ENCODE peak calls at places on chromosomes 1 and 21, in four cellular contexts. One of them, this sample, is unnamed.

GRCh38 chr1:171742577-171742922 is 685 bp upstream of the VAMP4 start:
- DNase-seq in right lobe of liver: peak; percentile 54
- DNase-seq in fibroblast of lung: peak; percentile 54
- DNase-seq in mucosa of descending colon: peak; percentile 53
- DNase-seq in this sample: peak; percentile 24

GRCh38 chr21:45923146-45923545 is 58.4 kb upstream of the COL6A1 start:
- DNase-seq in mucosa of descending colon: peak; percentile 56
- DNase-seq in fibroblast of lung: peak; percentile 63
- DNase-seq in right lobe of liver: peak; percentile 65
- DNase-seq in this sample: peak; percentile 69

GRCh38 chr1:44326821-44327465 is 28.1 kb downstream of the ERI3 start:
- DNase-seq in right lobe of liver: no peak
- DNase-seq in mucosa of descending colon: no peak
- DNase-seq in fibroblast of lung: peak; percentile 9
- DNase-seq in this sample: no peak

GRCh38 chr1:174021611-174022079 is 512 bp downstream of the RC3H1 start:
- DNase-seq in mucosa of descending colon: peak; percentile 76
- DNase-seq in fibroblast of lung: peak; percentile 66
- DNase-seq in right lobe of liver: peak; percentile 75
- DNase-seq in this sample: peak; percentile 49

GRCh38 chr21:42093991-42094417 is 22.9 kb downstream of the UMODL1 start:
- DNase-seq in mucosa of descending colon: no peak
- DNase-seq in right lobe of liver: no peak
- DNase-seq in fibroblast of lung: peak; percentile 98
- DNase-seq in this sample: no peak

GRCh38 chr1:3018576-3018975 is 2.7 kb upstream of the ACTRT2 start:
- DNase-seq in right lobe of liver: no peak
- DNase-seq in fibroblast of lung: no peak
- DNase-seq in mucosa of descending colon: peak; percentile 6
- DNase-seq in this sample: no peak

GRCh38 chr1:174659823-174660222 is 212.1 kb downstream of the GPR52 start:
- DNase-seq in fibroblast of lung: peak; percentile 79
- DNase-seq in right lobe of liver: no peak
- DNase-seq in mucosa of descending colon: no peak
- DNase-seq in this sample: no peak

GRCh38 chr1:36224537-36225297 is 474 bp downstream of the THRAP3 start:
- DNase-seq in fibroblast of lung: peak; percentile 84
- DNase-seq in mucosa of descending colon: no peak
- DNase-seq in right lobe of liver: peak; percentile 85
- DNase-seq in this sample: peak; percentile 85

GRCh38 chr1:24486296-24487065 is 16.2 kb upstream of the RCAN3 start:
- DNase-seq in right lobe of liver: no peak
- DNase-seq in fibroblast of lung: no peak
- DNase-seq in mucosa of descending colon: no peak
- DNase-seq in this sample: no peak

GRCh38 chr1:24871306-24871901 is 58.7 kb downstream of the RUNX3 start:
- DNase-seq in right lobe of liver: no peak
- DNase-seq in fibroblast of lung: no peak
- DNase-seq in mucosa of descending colon: no peak
- DNase-seq in this sample: no peak

GRCh38 chr1:94081566-94082344 is 39.2 kb downstream of the ABCA4 start:
- DNase-seq in mucosa of descending colon: no peak
- DNase-seq in right lobe of liver: no peak
- DNase-seq in fibroblast of lung: peak; percentile 67
- DNase-seq in this sample: no peak

GRCh38 chr1:162019006-162019405 is 4.7 kb downstream of the OLFML2B start:
- DNase-seq in right lobe of liver: no peak
- DNase-seq in fibroblast of lung: peak; percentile 89
- DNase-seq in mucosa of descending colon: no peak
- DNase-seq in this sample: peak; percentile 28

GRCh38 chr1:1426961-1427934 is 6.2 kb upstream of the ANKRD65 start:
- DNase-seq in mucosa of descending colon: no peak
- DNase-seq in right lobe of liver: no peak
- DNase-seq in fibroblast of lung: no peak
- DNase-seq in this sample: no peak

GRCh38 chr1:15937706-15938168 is 38.2 kb downstream of the ZBTB17 start:
- DNase-seq in mucosa of descending colon: no peak
- DNase-seq in fibroblast of lung: peak; percentile 40
- DNase-seq in right lobe of liver: no peak
- DNase-seq in this sample: no peak

GRCh38 chr1:26285366-26286063 is 5.6 kb downstream of the SH3BGRL3 start:
- DNase-seq in fibroblast of lung: no peak
- DNase-seq in right lobe of liver: no peak
- DNase-seq in mucosa of descending colon: peak; percentile 78
- DNase-seq in this sample: no peak

GRCh38 chr1:168419746-168420145 is 124.1 kb downstream of the XCL2 start:
- DNase-seq in mucosa of descending colon: no peak
- DNase-seq in fibroblast of lung: peak; percentile 57
- DNase-seq in right lobe of liver: no peak
- DNase-seq in this sample: no peak

GRCh38 chr1:178541829-178542553 is 29.1 kb downstream of the TEX35 start:
- DNase-seq in right lobe of liver: peak; percentile 89
- DNase-seq in mucosa of descending colon: peak; percentile 88
- DNase-seq in fibroblast of lung: peak; percentile 7
- DNase-seq in this sample: peak; percentile 72

GRCh38 chr1:201554789-201555592 is 16.1 kb downstream of the NAV1 start:
- DNase-seq in fibroblast of lung: no peak
- DNase-seq in right lobe of liver: no peak
- DNase-seq in mucosa of descending colon: no peak
- DNase-seq in this sample: no peak

GRCh38 chr21:37367758-37368535 is 1.4 kb downstream of the DYRK1A start:
- DNase-seq in fibroblast of lung: peak; percentile 55
- DNase-seq in mucosa of descending colon: peak; percentile 64
- DNase-seq in right lobe of liver: peak; percentile 72
- DNase-seq in this sample: peak; percentile 31

GRCh38 chr1:71228236-71228635 is 147.4 kb upstream of the ZRANB2 start:
- DNase-seq in right lobe of liver: no peak
- DNase-seq in mucosa of descending colon: no peak
- DNase-seq in fibroblast of lung: no peak
- DNase-seq in this sample: no peak

GRCh38 chr1:183769956-183770815 is 34.7 kb upstream of the RGL1 start:
- DNase-seq in right lobe of liver: no peak
- DNase-seq in mucosa of descending colon: no peak
- DNase-seq in fibroblast of lung: no peak
- DNase-seq in this sample: no peak

GRCh38 chr1:116168277-116169032 is 57.3 kb downstream of the MAB21L3 start:
- DNase-seq in fibroblast of lung: peak; percentile 36
- DNase-seq in mucosa of descending colon: peak; percentile 94
- DNase-seq in right lobe of liver: peak; percentile 88
- DNase-seq in this sample: peak; percentile 88

GRCh38 chr1:45378184-45378583 is 37.9 kb upstream of the MUTYH start:
- DNase-seq in fibroblast of lung: no peak
- DNase-seq in mucosa of descending colon: no peak
- DNase-seq in right lobe of liver: no peak
- DNase-seq in this sample: no peak

GRCh38 chr1:39407889-39408640 is 83.4 kb upstream of the BMP8A start:
- DNase-seq in fibroblast of lung: no peak
- DNase-seq in mucosa of descending colon: no peak
- DNase-seq in right lobe of liver: peak; percentile 61
- DNase-seq in this sample: peak; percentile 45

GRCh38 chr1:207863893-207864535 is 46.9 kb downstream of the CD34 start:
- DNase-seq in mucosa of descending colon: no peak
- DNase-seq in right lobe of liver: no peak
- DNase-seq in fibroblast of lung: no peak
- DNase-seq in this sample: no peak

GRCh38 chr1:152461544-152461943 is 47.5 kb upstream of the CRNN start:
- DNase-seq in fibroblast of lung: peak; percentile 36
- DNase-seq in right lobe of liver: peak; percentile 64
- DNase-seq in mucosa of descending colon: no peak
- DNase-seq in this sample: peak; percentile 57

GRCh38 chr21:15682182-15682895 is 47.4 kb upstream of the USP25 start:
- DNase-seq in fibroblast of lung: peak; percentile 43
- DNase-seq in right lobe of liver: no peak
- DNase-seq in mucosa of descending colon: no peak
- DNase-seq in this sample: no peak

GRCh38 chr1:61353797-61354406 is 271.5 kb downstream of the NFIA start:
- DNase-seq in fibroblast of lung: no peak
- DNase-seq in mucosa of descending colon: no peak
- DNase-seq in right lobe of liver: no peak
- DNase-seq in this sample: no peak

GRCh38 chr21:31943586-31943985 is 70.8 kb downstream of the HUNK start:
- DNase-seq in mucosa of descending colon: no peak
- DNase-seq in fibroblast of lung: no peak
- DNase-seq in right lobe of liver: no peak
- DNase-seq in this sample: no peak

GRCh38 chr1:59367269-59368006 is 70.5 kb downstream of the FGGY start:
- DNase-seq in fibroblast of lung: peak; percentile 96
- DNase-seq in mucosa of descending colon: no peak
- DNase-seq in right lobe of liver: no peak
- DNase-seq in this sample: peak; percentile 64

GRCh38 chr1:160830321-160831153 is 32.1 kb downstream of the CD244 start:
- DNase-seq in right lobe of liver: peak; percentile 70
- DNase-seq in mucosa of descending colon: peak; percentile 85
- DNase-seq in fibroblast of lung: peak; percentile 28
- DNase-seq in this sample: peak; percentile 75

GRCh38 chr1:17587693-17588047 is 48.2 kb downstream of the ARHGEF10L start:
- DNase-seq in mucosa of descending colon: peak; percentile 42
- DNase-seq in right lobe of liver: no peak
- DNase-seq in fibroblast of lung: peak; percentile 79
- DNase-seq in this sample: no peak

GRCh38 chr1:182175340-182176068 is 114.0 kb upstream of the ZNF648 start:
- DNase-seq in right lobe of liver: no peak
- DNase-seq in fibroblast of lung: no peak
- DNase-seq in mucosa of descending colon: peak; percentile 65
- DNase-seq in this sample: no peak

GRCh38 chr1:55040953-55041494 is 1.7 kb downstream of the PCSK9 start:
- DNase-seq in mucosa of descending colon: no peak
- DNase-seq in fibroblast of lung: no peak
- DNase-seq in right lobe of liver: peak; percentile 46
- DNase-seq in this sample: no peak

GRCh38 chr1:43225168-43225567 is 44.6 kb upstream of the TMEM125 start:
- DNase-seq in right lobe of liver: no peak
- DNase-seq in fibroblast of lung: no peak
- DNase-seq in mucosa of descending colon: no peak
- DNase-seq in this sample: no peak

GRCh38 chr1:54152696-54153095 is at the start of gene CDCP2:
- DNase-seq in fibroblast of lung: no peak
- DNase-seq in right lobe of liver: no peak
- DNase-seq in mucosa of descending colon: no peak
- DNase-seq in this sample: no peak

GRCh38 chr1:209743145-209743482 is 12.7 kb upstream of the TRAF3IP3 start:
- DNase-seq in right lobe of liver: peak; percentile 77
- DNase-seq in fibroblast of lung: peak; percentile 76
- DNase-seq in mucosa of descending colon: no peak
- DNase-seq in this sample: peak; percentile 52

GRCh38 chr1:204285438-204286322 is 71.9 kb upstream of the GOLT1A start:
- DNase-seq in fibroblast of lung: no peak
- DNase-seq in right lobe of liver: no peak
- DNase-seq in mucosa of descending colon: no peak
- DNase-seq in this sample: no peak
- TF ChIP-seq CTCF in fibroblast of lung: no peak
- TF ChIP-seq CTCF in right lobe of liver: no peak
- TF ChIP-seq CTCF in mucosa of descending colon: no peak
- TF ChIP-seq CTCF in this sample: no peak

GRCh38 chr1:230826166-230826875 is 42.0 kb downstream of the C1orf198 start:
- DNase-seq in right lobe of liver: no peak
- DNase-seq in mucosa of descending colon: no peak
- DNase-seq in fibroblast of lung: no peak
- DNase-seq in this sample: no peak
- H3K4me1 ChIP-seq in right lobe of liver: peaks cover 13% of the 10 kb centered on the region
- H3K4me1 ChIP-seq in mucosa of descending colon: no peaks in the 10 kb centered on the region
- H3K4me1 ChIP-seq in fibroblast of lung: peaks cover 23% of the 10 kb centered on the region
- H3K4me1 ChIP-seq in this sample: peaks cover 54% of the 10 kb centered on the region

DNA sequence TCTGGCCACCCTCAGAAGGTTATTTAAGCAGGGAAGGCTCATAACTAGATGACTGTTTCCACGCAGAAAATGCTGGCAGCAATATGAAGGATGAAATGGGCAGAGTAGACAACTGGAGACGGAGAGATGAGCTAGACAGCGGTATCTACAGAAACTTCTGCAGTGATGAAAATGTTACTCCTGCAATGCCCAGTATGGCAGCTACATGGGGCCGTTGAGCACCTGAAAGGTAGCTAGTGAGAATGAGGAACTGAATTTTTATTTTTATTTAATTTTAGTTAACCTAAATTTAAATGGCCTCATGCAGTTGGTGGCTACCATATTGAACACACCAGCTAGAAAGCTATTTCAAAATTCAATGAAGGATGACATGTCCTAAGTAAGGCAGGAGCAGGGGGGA is 27.3 kb downstream of the SIPA1L2 start:
- DNase-seq in fibroblast of lung: no peak
- DNase-seq in right lobe of liver: no peak
- DNase-seq in mucosa of descending colon: no peak
- DNase-seq in this sample: no peak
- TF ChIP-seq CTCF in fibroblast of lung: peak; percentile 23
- TF ChIP-seq CTCF in right lobe of liver: no peak
- TF ChIP-seq CTCF in mucosa of descending colon: no peak
- TF ChIP-seq CTCF in this sample: no peak

GRCh38 chr1:206794294-206794908 is 22.1 kb upstream of the IL10 start:
- DNase-seq in mucosa of descending colon: no peak
- DNase-seq in fibroblast of lung: no peak
- DNase-seq in right lobe of liver: no peak
- DNase-seq in this sample: no peak
- H3K4me1 ChIP-seq in mucosa of descending colon: no peaks in the 10 kb centered on the region
- H3K4me1 ChIP-seq in fibroblast of lung: peaks cover 9% of the 10 kb centered on the region
- H3K4me1 ChIP-seq in right lobe of liver: no peaks in the 10 kb centered on the region
- H3K4me1 ChIP-seq in this sample: peaks cover 27% of the 10 kb centered on the region

GRCh38 chr1:232628335-232629214 is 1.4 kb downstream of the SIPA1L2 start:
- DNase-seq in mucosa of descending colon: no peak
- DNase-seq in right lobe of liver: no peak
- DNase-seq in fibroblast of lung: peak; percentile 54
- DNase-seq in this sample: no peak
- TF ChIP-seq CTCF in mucosa of descending colon: no peak
- TF ChIP-seq CTCF in right lobe of liver: peak; percentile 23
- TF ChIP-seq CTCF in fibroblast of lung: peak; percentile 51
- TF ChIP-seq CTCF in this sample: no peak

This sample was measured in body of pancreas.